ENCODE peak calls at places on chromosomes 13 and 19, in five cellular contexts. B is mesendoderm, S is IMR-90, A is H9, H is neuronal stem cell. R is an unnamed sample.

GRCh38 chr19:10074153-10074552 is 12.0 kb upstream of the SHFL start:
- DNase-seq in B (peak), S (peak), A (no peak), H (no peak), R (peak)

GRCh38 chr13:24627864-24628418 is 52.3 kb upstream of the ATP12A start:
- DNase-seq in B (peak), S (no peak), A (no peak), H (no peak), R (no peak)

GRCh38 chr13:35649162-35649561 is 172.7 kb upstream of the MAB21L1 start:
- DNase-seq in B (no peak), S (peak), A (no peak), H (no peak), R (no peak)

GRCh38 chr13:112442483-112443090 is 66.4 kb downstream of the SPACA7 start:
- DNase-seq in B (peak), S (peak), A (peak), H (peak), R (no peak)

GRCh38 chr19:5142725-5143097 is 173.8 kb downstream of the KDM4B start:
- DNase-seq in B (no peak), S (no peak), A (no peak), H (no peak), R (no peak)

GRCh38 chr13:113783966-113784644 is 25.1 kb downstream of the TMEM255B start:
- DNase-seq in B (no peak), S (no peak), A (no peak), H (no peak), R (no peak)

GRCh38 chr19:19820774-19821315 is 705 bp downstream of the ZNF506 start:
- DNase-seq in B (peak), S (no peak), A (no peak), H (no peak), R (no peak)

GRCh38 chr13:114311387-114311786 is 2.9 kb upstream of the CHAMP1 start:
- DNase-seq in B (no peak), S (no peak), A (no peak), H (no peak), R (peak)

GRCh38 chr19:41431426-41432386 is 4.5 kb upstream of the B3GNT8 start:
- DNase-seq in B (peak), S (peak), A (no peak), H (no peak), R (peak)

GRCh38 chr13:97339019-97339988 is 94.7 kb upstream of the RAP2A start:
- DNase-seq in B (no peak), S (peak), A (no peak), H (no peak), R (peak)

GRCh38 chr19:483332-484072 is 12.8 kb upstream of the MADCAM1 start:
- DNase-seq in B (no peak), S (no peak), A (no peak), H (no peak), R (no peak)

GRCh38 chr13:89361909-89362308 is 1690.7 kb downstream of the SLITRK5 start:
- DNase-seq in B (no peak), S (peak), A (no peak), H (no peak), R (peak)

GRCh38 chr19:3801412-3802096 is 15.4 kb upstream of the MATK start:
- DNase-seq in B (peak), S (no peak), A (peak), H (peak), R (no peak)

GRCh38 chr19:14138576-14139265 is 2.3 kb upstream of the ASF1B start:
- DNase-seq in B (no peak), S (peak), A (no peak), H (no peak), R (peak)

GRCh38 chr19:45599286-45599685 is 2.7 kb downstream of the GPR4 start:
- DNase-seq in B (no peak), S (no peak), A (no peak), H (no peak), R (no peak)

GRCh38 chr19:13951799-13952153 is 533 bp upstream of the DCAF15 start:
- DNase-seq in B (no peak), S (no peak), A (no peak), H (no peak), R (no peak)

GRCh38 chr13:72757792-72758535 is 23.7 kb downstream of the DIS3 start:
- DNase-seq in B (no peak), S (peak), A (no peak), H (no peak), R (no peak)

GRCh38 chr13:101942038-101942437 is 459.8 kb downstream of the FGF14 start:
- DNase-seq in B (peak), S (peak), A (no peak), H (peak), R (peak)

GRCh38 chr19:41892173-41892902 is 9.4 kb downstream of the ARHGEF1 start:
- DNase-seq in B (no peak), S (no peak), A (no peak), H (no peak), R (no peak)

GRCh38 chr19:42362891-42363440 is 27.1 kb downstream of the CNFN start:
- DNase-seq in B (no peak), S (no peak), A (peak), H (no peak), R (no peak)

GRCh38 chr19:7900931-7901330 is 2.7 kb upstream of the MAP2K7 start:
- DNase-seq in B (no peak), S (no peak), A (no peak), H (no peak), R (no peak)

DNA sequence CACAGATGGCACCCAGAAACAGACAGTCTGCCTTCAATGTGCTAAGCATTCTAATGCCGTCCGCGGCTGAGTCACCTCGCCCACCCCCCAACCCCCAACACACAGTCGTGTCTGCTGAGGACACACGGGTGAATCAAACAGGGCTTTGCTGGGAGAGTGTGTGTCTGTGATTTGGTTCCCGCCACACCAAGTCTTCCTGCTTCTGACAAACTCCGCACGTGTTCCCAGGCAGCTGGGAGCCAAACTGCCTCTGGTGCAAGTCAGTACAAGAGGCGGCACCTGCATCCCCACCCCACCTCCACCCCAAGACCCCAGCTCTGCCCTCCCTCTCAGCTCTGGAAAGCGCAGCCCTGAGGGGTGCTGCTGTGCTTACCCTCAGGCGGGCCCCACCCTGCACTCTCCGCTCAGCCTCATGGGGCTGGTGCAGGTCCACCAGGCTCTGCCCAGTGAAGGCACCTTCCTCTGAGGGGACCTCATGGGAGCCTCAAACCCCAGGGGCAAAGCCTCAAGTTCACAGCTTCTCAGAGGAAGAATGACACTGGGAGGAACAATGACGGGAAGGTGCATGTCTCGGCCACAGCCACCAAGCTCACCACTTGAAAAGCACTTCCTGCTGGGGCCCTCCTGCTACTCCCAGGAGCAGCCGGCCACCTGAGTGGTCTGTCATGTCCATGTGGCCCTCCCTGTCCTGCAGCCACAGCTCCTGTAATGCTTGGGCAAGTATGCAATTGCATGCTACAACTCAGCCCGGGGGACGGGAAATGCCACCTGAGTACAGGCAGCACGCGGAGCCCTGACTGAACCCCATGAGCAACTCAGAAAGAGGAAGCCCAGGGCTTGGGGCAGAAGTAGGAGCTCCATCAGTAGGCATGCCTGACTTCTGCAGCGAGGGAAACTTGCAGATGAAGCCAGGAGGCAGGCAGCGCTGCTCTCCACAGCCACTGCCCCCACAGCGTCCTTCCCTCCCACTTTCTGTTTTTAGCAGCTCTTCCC is 15.1 kb upstream of the SLC35E1 start:
- DNase-seq in B (peak), S (peak), A (no peak), H (no peak), R (peak)
- H3K4me2 ChIP-seq in B (no peak), S (peak), A (no peak), H (no peak), R (no peak)

GRCh38 chr19:33269016-33269415 is 33.3 kb downstream of the CEBPA start:
- DNase-seq in B (no peak), S (no peak), A (no peak), H (no peak), R (no peak)
- H2AK5ac ChIP-seq in B (no peak), S (no peak), A (no peak), H (peak), R (no peak)

GRCh38 chr13:26424181-26424580 is 133.3 kb upstream of the WASF3 start:
- DNase-seq in B (no peak), S (no peak), A (no peak), H (no peak), R (no peak)
- H3K27ac ChIP-seq in B (no peak), S (peak), A (no peak), H (no peak), R (no peak)

DNA sequence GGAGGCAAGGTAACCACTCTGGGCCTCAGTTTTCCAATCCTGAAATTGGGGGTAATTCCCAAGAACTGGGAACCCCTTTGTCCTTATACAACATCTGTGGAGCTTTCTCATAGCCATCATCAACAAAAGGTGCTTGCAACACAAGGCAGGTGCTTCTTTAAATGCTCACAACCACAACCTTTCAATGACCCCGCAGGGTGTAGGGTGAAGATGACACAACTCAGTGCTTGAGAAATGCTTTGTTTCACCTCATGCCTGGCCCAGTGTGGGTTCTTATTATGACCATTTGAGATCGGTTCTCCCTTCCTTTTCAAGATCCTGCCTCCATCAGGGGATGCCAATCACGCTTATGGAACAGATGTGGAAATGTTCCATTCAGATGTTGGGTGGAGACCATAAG is 8.4 kb downstream of the WIZ start:
- DNase-seq in B (no peak), S (no peak), A (no peak), H (no peak), R (no peak)
- H3K4me2 ChIP-seq in B (no peak), S (no peak), A (no peak), H (no peak), R (no peak)

R was measured in mesenchymal stem cell.